ENCODE peak calls at places on chromosomes 7 and 10, in nine cellular contexts. Y is occipital lobe; R is left ventricle myocardium superior; X is activated T-helper 1 cell treated with Interleukin-2 at 50 U/mL for 16 hours; C is hippocampal formation; S is BJ; J is amniotic stem cell; H is central memory CD4-positive, alpha-beta T cell; V is A549. F is an unnamed sample.

GRCh38 chr7:137169282-137169698 is 174.2 kb downstream of the PTN start:
- DNase-seq in X (no peak), R (peak), V (no peak), J (peak), Y (peak), S (peak), H (no peak), C (peak), F (peak)

GRCh38 chr10:78508955-78509354 is 475.3 kb downstream of the RPS24 start:
- DNase-seq in V (no peak), J (no peak), R (no peak), S (no peak), C (no peak), X (no peak), H (no peak), Y (no peak), F (no peak)

GRCh38 chr7:157627646-157628045 is 290.8 kb downstream of the DNAJB6 start:
- DNase-seq in C (no peak), J (no peak), V (no peak), Y (no peak), X (no peak), H (no peak), R (no peak), S (no peak), F (no peak)

GRCh38 chr7:132311747-132312146 is 264.5 kb downstream of the PLXNA4 start:
- DNase-seq in C (no peak), J (no peak), X (no peak), S (no peak), Y (no peak), H (no peak), V (no peak), R (no peak), F (no peak)

GRCh38 chr10:54434782-54435181 is 366.2 kb downstream of the PCDH15 start:
- DNase-seq in Y (no peak), C (no peak), H (no peak), R (no peak), X (no peak), S (no peak), V (no peak), J (no peak), F (no peak)

GRCh38 chr10:11042375-11042774 is 24.7 kb downstream of the CELF2 start:
- DNase-seq in J (no peak), C (no peak), H (no peak), X (no peak), S (no peak), Y (no peak), R (no peak), V (no peak), F (no peak)

GRCh38 chr10:132240156-132240555 is 53.4 kb downstream of the DPYSL4 start:
- DNase-seq in H (no peak), J (no peak), C (no peak), S (no peak), R (no peak), V (no peak), Y (no peak), X (no peak), F (no peak)

GRCh38 chr7:78675511-78675910 is 778.0 kb downstream of the MAGI2 start:
- DNase-seq in R (no peak), X (no peak), J (no peak), V (no peak), Y (no peak), S (no peak), H (no peak), C (no peak), F (no peak)

GRCh38 chr10:34996843-34997242 is 93.3 kb downstream of the CUL2 start:
- DNase-seq in H (no peak), R (no peak), S (peak), Y (no peak), J (no peak), C (no peak), V (no peak), X (no peak), F (peak)

GRCh38 chr10:103575416-103576075 is 82.0 kb downstream of the NEURL1 start:
- DNase-seq in V (no peak), J (no peak), C (no peak), S (no peak), X (no peak), Y (no peak), R (no peak), H (no peak), F (no peak)

GRCh38 chr10:84261236-84261635 is 16.4 kb downstream of the RGR start:
- DNase-seq in R (no peak), S (no peak), J (no peak), Y (no peak), V (no peak), C (no peak), X (no peak), H (no peak), F (no peak)

GRCh38 chr10:105681051-105681450 is 1040.0 kb downstream of the SORCS3 start:
- DNase-seq in X (no peak), C (no peak), J (no peak), V (no peak), S (no peak), Y (no peak), H (no peak), R (no peak), F (no peak)

GRCh38 chr7:114959931-114960330 is 38.0 kb downstream of the MDFIC start:
- DNase-seq in Y (no peak), C (no peak), X (no peak), R (no peak), S (no peak), V (no peak), H (no peak), J (peak), F (no peak)